ENCODE peak calls at places on chromosomes 1 and 21, in six cellular contexts. One of them, this sample, is unnamed.

GRCh38 chr1:201131398-201131797 is 4.4 kb upstream of the ASCL5 start:
- DNase-seq in Kasumi-1: no peak
- DNase-seq in transverse colon: no peak
- DNase-seq in Daoy: no peak
- DNase-seq in central memory CD4-positive, alpha-beta T cell: no peak
- DNase-seq in endothelial cell: no peak
- DNase-seq in this sample: no peak

GRCh38 chr1:193537266-193538003 is 351.0 kb upstream of the B3GALT2 start:
- DNase-seq in Kasumi-1: no peak
- DNase-seq in transverse colon: peak
- DNase-seq in Daoy: no peak
- DNase-seq in central memory CD4-positive, alpha-beta T cell: peak
- DNase-seq in endothelial cell: no peak
- DNase-seq in this sample: no peak

GRCh38 chr1:84672080-84672735 is 18.1 kb downstream of the SSX2IP start:
- DNase-seq in Kasumi-1: no peak
- DNase-seq in transverse colon: no peak
- DNase-seq in Daoy: no peak
- DNase-seq in central memory CD4-positive, alpha-beta T cell: no peak
- DNase-seq in endothelial cell: no peak
- DNase-seq in this sample: no peak

GRCh38 chr1:213067366-213067765 is 16.3 kb downstream of the RPS6KC1 start:
- DNase-seq in Kasumi-1: no peak
- DNase-seq in transverse colon: no peak
- DNase-seq in Daoy: no peak
- DNase-seq in central memory CD4-positive, alpha-beta T cell: no peak
- DNase-seq in endothelial cell: no peak
- DNase-seq in this sample: no peak

GRCh38 chr21:15121655-15122120 is 56.9 kb upstream of the NRIP1 start:
- DNase-seq in Kasumi-1: no peak
- DNase-seq in transverse colon: no peak
- DNase-seq in Daoy: no peak
- DNase-seq in central memory CD4-positive, alpha-beta T cell: no peak
- DNase-seq in endothelial cell: no peak
- DNase-seq in this sample: no peak

GRCh38 chr1:17629460-17629859 is 90.0 kb downstream of the ARHGEF10L start:
- DNase-seq in Kasumi-1: no peak
- DNase-seq in transverse colon: no peak
- DNase-seq in Daoy: no peak
- DNase-seq in central memory CD4-positive, alpha-beta T cell: no peak
- DNase-seq in endothelial cell: peak
- DNase-seq in this sample: no peak

GRCh38 chr1:93588206-93588605 is 93.4 kb downstream of the BCAR3 start:
- DNase-seq in Kasumi-1: peak
- DNase-seq in transverse colon: no peak
- DNase-seq in Daoy: no peak
- DNase-seq in central memory CD4-positive, alpha-beta T cell: no peak
- DNase-seq in endothelial cell: no peak
- DNase-seq in this sample: no peak

GRCh38 chr1:154812911-154813816 is 56.9 kb downstream of the KCNN3 start:
- DNase-seq in Kasumi-1: no peak
- DNase-seq in transverse colon: no peak
- DNase-seq in Daoy: peak
- DNase-seq in central memory CD4-positive, alpha-beta T cell: no peak
- DNase-seq in endothelial cell: no peak
- DNase-seq in this sample: no peak

GRCh38 chr1:31183927-31184554 is 55.6 kb downstream of the NKAIN1 start:
- DNase-seq in Kasumi-1: peak
- DNase-seq in transverse colon: peak
- DNase-seq in Daoy: peak
- DNase-seq in central memory CD4-positive, alpha-beta T cell: no peak
- DNase-seq in endothelial cell: peak
- DNase-seq in this sample: peak

GRCh38 chr1:82449671-82450070 is 648.9 kb downstream of the ADGRL2 start:
- DNase-seq in Kasumi-1: no peak
- DNase-seq in transverse colon: no peak
- DNase-seq in Daoy: no peak
- DNase-seq in central memory CD4-positive, alpha-beta T cell: no peak
- DNase-seq in endothelial cell: no peak
- DNase-seq in this sample: no peak

GRCh38 chr1:167501513-167502191 is 16.7 kb downstream of the CD247 start:
- DNase-seq in Kasumi-1: no peak
- DNase-seq in transverse colon: no peak
- DNase-seq in Daoy: no peak
- DNase-seq in central memory CD4-positive, alpha-beta T cell: no peak
- DNase-seq in endothelial cell: no peak
- DNase-seq in this sample: no peak

GRCh38 chr21:45945868-45946210 is 35.7 kb upstream of the COL6A1 start:
- DNase-seq in Kasumi-1: no peak
- DNase-seq in transverse colon: no peak
- DNase-seq in Daoy: no peak
- DNase-seq in central memory CD4-positive, alpha-beta T cell: no peak
- DNase-seq in endothelial cell: no peak
- DNase-seq in this sample: no peak

GRCh38 chr1:214193691-214194090 is 87.3 kb upstream of the SMYD2 start:
- DNase-seq in Kasumi-1: no peak
- DNase-seq in transverse colon: no peak
- DNase-seq in Daoy: no peak
- DNase-seq in central memory CD4-positive, alpha-beta T cell: no peak
- DNase-seq in endothelial cell: no peak
- DNase-seq in this sample: no peak

GRCh38 chr1:16971330-16972209 is 8.8 kb downstream of the MFAP2 start:
- DNase-seq in Kasumi-1: no peak
- DNase-seq in transverse colon: no peak
- DNase-seq in Daoy: peak
- DNase-seq in central memory CD4-positive, alpha-beta T cell: no peak
- DNase-seq in endothelial cell: no peak
- DNase-seq in this sample: no peak

GRCh38 chr1:244053831-244054230 is 2.7 kb downstream of the ZBTB18 start:
- DNase-seq in Kasumi-1: no peak
- DNase-seq in transverse colon: no peak
- DNase-seq in Daoy: no peak
- DNase-seq in central memory CD4-positive, alpha-beta T cell: no peak
- DNase-seq in endothelial cell: no peak
- DNase-seq in this sample: no peak

GRCh38 chr1:235407419-235407818 is 40.2 kb downstream of the TBCE start:
- DNase-seq in Kasumi-1: no peak
- DNase-seq in transverse colon: no peak
- DNase-seq in Daoy: no peak
- DNase-seq in central memory CD4-positive, alpha-beta T cell: no peak
- DNase-seq in endothelial cell: no peak
- DNase-seq in this sample: no peak

GRCh38 chr1:4871373-4871772 is 217.0 kb downstream of the AJAP1 start:
- DNase-seq in Kasumi-1: no peak
- DNase-seq in transverse colon: no peak
- DNase-seq in Daoy: no peak
- DNase-seq in central memory CD4-positive, alpha-beta T cell: no peak
- DNase-seq in endothelial cell: no peak
- DNase-seq in this sample: no peak

GRCh38 chr1:161092621-161093028 is 3.3 kb upstream of the NECTIN4 start:
- DNase-seq in Kasumi-1: no peak
- DNase-seq in transverse colon: no peak
- DNase-seq in Daoy: no peak
- DNase-seq in central memory CD4-positive, alpha-beta T cell: no peak
- DNase-seq in endothelial cell: no peak
- DNase-seq in this sample: no peak

GRCh38 chr1:62358974-62359373 is 39.7 kb upstream of the KANK4 start:
- DNase-seq in Kasumi-1: no peak
- DNase-seq in transverse colon: no peak
- DNase-seq in Daoy: no peak
- DNase-seq in central memory CD4-positive, alpha-beta T cell: no peak
- DNase-seq in endothelial cell: no peak
- DNase-seq in this sample: no peak

GRCh38 chr1:217106231-217106630 is 383.0 kb upstream of the ESRRG start:
- DNase-seq in Kasumi-1: no peak
- DNase-seq in transverse colon: no peak
- DNase-seq in Daoy: no peak
- DNase-seq in central memory CD4-positive, alpha-beta T cell: no peak
- DNase-seq in endothelial cell: no peak
- DNase-seq in this sample: no peak

GRCh38 chr21:29568020-29568419 is 269.3 kb downstream of the BACH1 start:
- DNase-seq in Kasumi-1: no peak
- DNase-seq in transverse colon: no peak
- DNase-seq in Daoy: no peak
- DNase-seq in central memory CD4-positive, alpha-beta T cell: no peak
- DNase-seq in endothelial cell: no peak
- DNase-seq in this sample: no peak

GRCh38 chr21:36589352-36589971 is 109.5 kb upstream of the SIM2 start:
- DNase-seq in Kasumi-1: peak
- DNase-seq in transverse colon: peak
- DNase-seq in Daoy: peak
- DNase-seq in central memory CD4-positive, alpha-beta T cell: no peak
- DNase-seq in endothelial cell: peak
- DNase-seq in this sample: no peak

GRCh38 chr1:109933856-109934711 is 23.4 kb downstream of the CSF1 start:
- DNase-seq in Kasumi-1: peak
- DNase-seq in transverse colon: no peak
- DNase-seq in Daoy: peak
- DNase-seq in central memory CD4-positive, alpha-beta T cell: no peak
- DNase-seq in endothelial cell: no peak
- DNase-seq in this sample: no peak

GRCh38 chr1:6026095-6026809 is 19.4 kb upstream of the KCNAB2 start:
- DNase-seq in Kasumi-1: peak
- DNase-seq in transverse colon: peak
- DNase-seq in Daoy: peak
- DNase-seq in central memory CD4-positive, alpha-beta T cell: peak
- DNase-seq in endothelial cell: no peak
- DNase-seq in this sample: no peak

GRCh38 chr1:232628335-232629214 is 1.4 kb downstream of the SIPA1L2 start:
- DNase-seq in Kasumi-1: peak
- DNase-seq in transverse colon: no peak
- DNase-seq in Daoy: no peak
- DNase-seq in central memory CD4-positive, alpha-beta T cell: no peak
- DNase-seq in endothelial cell: no peak
- DNase-seq in this sample: no peak

GRCh38 chr21:26850116-26850643 is 5.0 kb upstream of the ADAMTS1 start:
- DNase-seq in Kasumi-1: peak
- DNase-seq in transverse colon: no peak
- DNase-seq in Daoy: no peak
- DNase-seq in central memory CD4-positive, alpha-beta T cell: no peak
- DNase-seq in endothelial cell: no peak
- DNase-seq in this sample: no peak

GRCh38 chr1:84462118-84462517 is 16.9 kb upstream of the RPF1 start:
- DNase-seq in Kasumi-1: peak
- DNase-seq in transverse colon: no peak
- DNase-seq in Daoy: no peak
- DNase-seq in central memory CD4-positive, alpha-beta T cell: no peak
- DNase-seq in endothelial cell: no peak
- DNase-seq in this sample: no peak

GRCh38 chr1:60978421-60979357 is 103.7 kb upstream of the NFIA start:
- DNase-seq in Kasumi-1: no peak
- DNase-seq in transverse colon: peak
- DNase-seq in Daoy: peak
- DNase-seq in central memory CD4-positive, alpha-beta T cell: peak
- DNase-seq in endothelial cell: peak
- DNase-seq in this sample: no peak

GRCh38 chr1:58584082-58584895 is 7.2 kb upstream of the TACSTD2 start:
- DNase-seq in Kasumi-1: peak
- DNase-seq in transverse colon: peak
- DNase-seq in Daoy: peak
- DNase-seq in central memory CD4-positive, alpha-beta T cell: no peak
- DNase-seq in endothelial cell: no peak
- DNase-seq in this sample: no peak

This sample was measured in progenitor cell of endocrine pancreas.